ENCODE peak calls at places on chromosomes 11 and 22, in six cellular contexts. E is HCT116, N is PC-3, K is hepatocyte, G is neural progenitor cell, O is SK-N-SH. M is an unnamed sample.

GRCh38 chr22:41152902-41153301 is 52.2 kb upstream of the L3MBTL2 start:
- DNase-seq in N (no peak), E (no peak), K (no peak), O (no peak), G (no peak), M (no peak)

GRCh38 chr11:58471892-58472291 is 29.9 kb upstream of the OR5B12 start:
- DNase-seq in G (no peak), E (no peak), O (no peak), K (no peak), N (no peak), M (no peak)

GRCh38 chr22:29704528-29705285 is 15.1 kb upstream of the CABP7 start:
- DNase-seq in N (peak), K (peak), O (peak), G (no peak), E (no peak), M (peak)

GRCh38 chr11:93606721-93607120 is 54.8 kb upstream of the CEP295 start:
- DNase-seq in K (no peak), E (no peak), O (no peak), N (peak), G (no peak), M (no peak)

GRCh38 chr11:76803811-76804600 is 20.9 kb downstream of the TSKU start:
- DNase-seq in O (no peak), E (no peak), G (no peak), N (no peak), K (no peak), M (no peak)

GRCh38 chr22:19691007-19691720 is 23.1 kb upstream of the SEPTIN5 start:
- DNase-seq in G (no peak), E (no peak), K (no peak), N (no peak), O (no peak), M (no peak)

GRCh38 chr11:12102588-12103410 is 7.6 kb upstream of the MICAL2 start:
- DNase-seq in E (no peak), O (no peak), G (no peak), K (no peak), N (peak), M (no peak)

GRCh38 chr11:61510980-61511373 is 2.4 kb downstream of the LRRC10B start:
- DNase-seq in E (no peak), N (no peak), O (no peak), K (no peak), G (no peak), M (no peak)

GRCh38 chr22:42711895-42712837 is 8.5 kb downstream of the A4GALT start:
- DNase-seq in E (no peak), N (no peak), K (no peak), G (no peak), O (no peak), M (no peak)

GRCh38 chr22:46259374-46259773 is 3.8 kb downstream of the PKDREJ start:
- DNase-seq in K (no peak), O (no peak), G (no peak), E (no peak), N (no peak), M (no peak)

DNA sequence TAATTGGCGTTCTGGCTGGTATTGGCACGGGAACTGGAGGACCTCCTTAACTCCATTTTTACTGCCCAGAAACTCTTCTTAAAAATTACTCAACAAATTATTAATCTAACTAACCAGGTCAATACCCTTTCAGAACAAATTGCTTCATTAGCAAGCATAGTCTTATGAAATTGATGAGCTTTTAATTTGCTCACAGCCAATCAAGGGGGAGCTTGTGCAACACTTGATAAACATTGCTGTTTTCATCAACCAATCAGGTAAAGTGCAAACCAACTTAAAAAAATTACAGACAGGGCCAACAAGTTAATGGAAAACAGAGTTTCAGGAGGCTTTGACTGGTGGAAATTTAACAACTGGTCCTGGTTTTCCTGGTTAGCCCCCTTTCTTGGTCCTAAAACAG is 4.6 kb upstream of the APOL3 start:
- DNase-seq in K (no peak), O (no peak), G (no peak), N (no peak), E (no peak), M (no peak)
- H3K4me3 ChIP-seq in K (no peak), O (no peak), G (no peak), N (no peak), E (no peak), M (no peak)

GRCh38 chr22:39524089-39524752 is 3.9 kb downstream of the ATF4 start:
- DNase-seq in K (no peak), N (no peak), O (no peak), G (no peak), E (no peak), M (peak)
- TF ChIP-seq EZH2phosphoT487 in K (no peak), N (no peak), O (no peak), G (no peak), E (no peak), M (no peak)

DNA sequence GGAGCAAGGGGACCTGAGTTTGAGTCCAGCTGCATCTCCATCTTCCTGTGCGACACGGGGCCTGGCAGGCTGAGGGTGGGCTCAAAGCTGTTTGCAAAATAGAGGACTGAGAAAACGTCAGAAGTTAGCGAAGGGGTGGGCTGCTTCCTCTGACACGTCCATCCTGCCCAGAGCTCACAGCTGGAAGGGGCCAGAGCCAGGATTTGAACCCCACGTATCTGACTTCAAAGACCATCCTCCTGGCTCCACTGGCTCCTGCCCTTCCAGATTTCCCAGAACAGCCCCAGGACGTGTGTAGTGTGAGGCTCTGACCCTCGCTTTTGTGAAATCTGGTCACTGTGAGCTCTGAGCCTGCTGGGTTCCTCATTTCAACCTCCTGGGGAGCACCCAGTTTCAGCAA is 56.3 kb downstream of the CD82 start:
- DNase-seq in G (no peak), E (no peak), K (no peak), O (no peak), N (no peak), M (no peak)
- H3K4me2 ChIP-seq in G (no peak), E (peak), K (no peak), O (no peak), N (no peak), M (no peak)

GRCh38 chr11:82732348-82732733 is 1.3 kb downstream of the FAM181B start:
- DNase-seq in G (peak), N (no peak), O (no peak), K (peak), E (no peak), M (no peak)
- H3K4me3 ChIP-seq in G (peak), N (no peak), O (peak), K (peak), E (no peak), M (no peak)

GRCh38 chr11:66293352-66293751 is 1.7 kb downstream of the TMEM151A start:
- DNase-seq in K (no peak), O (no peak), G (no peak), E (no peak), N (no peak), M (no peak)

GRCh38 chr11:66292543-66293332 is 1.0 kb downstream of the TMEM151A start:
- DNase-seq in N (no peak), G (no peak), K (no peak), E (no peak), O (no peak), M (no peak)

GRCh38 chr11:66290332-66290629 is 1.3 kb upstream of the YIF1A start:
- DNase-seq in G (no peak), E (no peak), O (no peak), K (no peak), N (no peak), M (no peak)

GRCh38 chr11:66291303-66291705 is 390 bp upstream of the TMEM151A start:
- DNase-seq in K (no peak), G (no peak), N (no peak), E (no peak), O (peak), M (no peak)

GRCh38 chr11:66291706-66292542 is at the start of gene TMEM151A:
- DNase-seq in G (peak), K (peak), O (peak), E (no peak), N (no peak), M (no peak)
- TF ChIP-seq EZH2phosphoT487 in G (peak), K (peak), O (no peak), E (no peak), N (no peak), M (no peak)

DNA sequence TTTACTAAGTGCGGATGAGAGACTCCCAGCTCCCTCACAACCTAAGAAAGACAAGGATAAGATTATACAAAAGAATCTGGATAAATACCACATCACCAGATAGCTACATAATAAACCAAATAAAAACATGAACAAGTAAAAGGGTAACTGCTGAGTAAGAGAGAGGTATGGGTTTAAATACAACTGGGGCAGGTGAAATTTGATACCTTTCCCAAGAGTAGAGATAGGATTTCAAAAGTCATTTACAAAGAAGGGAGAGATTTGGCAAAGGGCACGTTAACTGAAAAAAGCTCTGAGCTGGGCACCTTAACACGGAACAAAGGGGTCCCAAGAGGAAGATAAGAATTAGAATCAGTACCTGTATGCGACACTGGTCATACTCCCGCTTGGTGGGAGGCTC is 1.7 kb downstream of the UBXN1 start:
- DNase-seq in E (no peak), O (no peak), G (no peak), K (no peak), N (peak), M (no peak)
- H3K4me2 ChIP-seq in E (peak), O (no peak), G (no peak), K (no peak), N (peak), M (peak)

DNA sequence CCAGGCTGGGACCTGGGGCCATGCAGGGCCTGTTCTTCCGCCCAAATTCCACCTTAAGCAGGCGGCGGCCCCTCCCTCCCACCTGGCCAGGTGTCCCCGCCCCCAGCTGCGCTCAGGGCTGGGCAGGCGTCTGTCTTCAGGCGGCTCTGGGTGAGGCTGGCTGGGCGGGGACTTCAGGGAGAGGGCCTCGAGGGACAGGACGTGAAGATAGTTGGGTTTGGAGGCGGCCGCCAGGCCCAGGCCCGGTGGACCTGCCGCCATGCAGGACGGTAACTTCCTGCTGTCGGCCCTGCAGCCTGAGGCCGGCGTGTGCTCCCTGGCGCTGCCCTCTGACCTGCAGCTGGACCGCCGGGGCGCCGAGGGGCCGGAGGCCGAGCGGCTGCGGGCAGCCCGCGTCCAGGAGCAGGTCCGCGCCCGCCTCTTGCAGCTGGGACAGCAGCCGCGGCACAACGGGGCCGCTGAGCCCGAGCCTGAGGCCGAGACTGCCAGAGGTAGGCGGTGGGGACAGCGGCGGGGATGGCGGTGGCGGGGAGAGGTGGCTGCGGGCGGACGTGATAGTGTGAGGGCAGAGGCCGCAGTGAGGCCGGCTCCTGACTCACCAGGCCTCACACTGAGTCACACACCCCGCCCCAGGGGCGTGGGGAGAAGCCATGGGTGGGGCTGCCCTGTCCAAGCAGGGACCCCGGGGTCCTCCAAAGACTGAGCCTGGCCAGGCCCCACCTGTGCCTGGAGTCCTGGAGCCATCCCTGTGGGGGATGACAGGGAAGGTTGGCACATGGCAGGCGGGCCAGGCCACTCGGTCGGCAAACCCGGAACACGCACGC is at the start of gene PKP3:
- DNase-seq in O (no peak), K (peak), N (peak), G (peak), E (peak), M (no peak)
- H3K4me3 ChIP-seq in O (no peak), K (peak), N (peak), G (no peak), E (peak), M (no peak)

DNA sequence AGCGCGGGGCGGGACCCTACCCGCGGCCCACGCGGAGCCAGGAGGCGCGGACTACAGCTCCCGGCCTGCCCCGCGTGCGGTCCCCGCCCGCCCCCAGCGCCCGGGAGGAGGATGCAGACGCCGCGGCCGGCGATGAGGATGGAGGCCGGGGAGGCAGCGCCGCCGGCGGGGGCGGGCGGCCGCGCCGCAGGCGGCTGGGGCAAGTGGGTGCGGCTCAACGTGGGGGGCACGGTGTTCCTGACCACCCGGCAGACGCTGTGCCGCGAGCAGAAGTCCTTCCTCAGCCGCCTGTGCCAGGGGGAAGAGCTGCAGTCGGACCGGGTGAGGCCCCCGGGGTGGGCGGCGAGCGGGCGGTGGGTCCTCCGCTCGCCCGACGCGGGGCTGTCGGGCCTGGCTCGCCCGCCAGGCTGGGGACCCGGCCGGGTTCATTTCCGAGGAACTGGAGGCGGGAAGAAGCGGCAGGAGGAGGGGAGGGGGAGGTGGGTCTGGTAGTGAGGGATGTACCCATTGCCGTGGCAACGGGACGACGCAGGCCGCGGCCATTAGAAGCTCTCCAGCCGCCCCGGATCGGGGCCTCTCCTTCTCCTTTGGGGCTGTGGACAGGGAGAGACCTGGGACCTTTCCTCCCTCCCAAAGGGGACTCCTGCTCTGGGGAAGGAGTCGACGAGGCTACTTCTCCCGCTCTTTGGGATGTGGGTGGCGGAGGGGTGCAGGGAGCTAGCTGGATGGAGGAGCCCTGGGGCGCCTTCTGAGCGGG is at the start of gene KCTD17:
- DNase-seq in O (peak), N (peak), G (peak), K (peak), E (peak), M (peak)
- TF ChIP-seq EZH2phosphoT487 in O (no peak), N (no peak), G (no peak), K (no peak), E (no peak), M (no peak)

DNA sequence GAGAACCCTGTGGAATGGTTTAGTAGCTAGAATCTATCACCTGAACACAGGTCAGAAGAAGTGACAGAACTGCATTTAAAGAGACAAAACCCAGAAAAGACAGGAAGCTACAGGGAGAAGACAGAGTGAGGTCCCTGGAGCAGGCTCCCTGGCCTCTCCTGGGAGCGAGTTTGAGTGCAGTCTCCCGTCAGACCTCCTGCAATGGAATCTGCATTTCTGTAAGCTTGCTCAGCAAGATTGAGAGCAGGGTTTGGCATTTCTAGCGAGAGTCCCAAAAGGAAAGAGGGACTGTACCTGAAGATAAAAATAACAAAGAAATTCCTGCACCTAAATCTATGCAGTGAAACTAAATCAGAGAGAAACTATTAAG is 74.2 kb downstream of the MORC2 start:
- DNase-seq in K (no peak), O (no peak), E (no peak), G (no peak), N (no peak), M (no peak)
- H3K4me2 ChIP-seq in K (no peak), O (no peak), E (no peak), G (no peak), N (no peak), M (no peak)

M was measured in OCI-LY7.